ENCODE peak calls at places on chromosomes 3 and 15, in seven cellular contexts. P is kidney, F is pancreas, W is HepG2, R is Peyer's patch, D is sigmoid colon, B is IMR-90. L is an unnamed sample.

GRCh38 chr3:195180490-195181106 is 90.4 kb downstream of the XXYLT1 start:
- DNase-seq in P (no peak), F (no peak), W (no peak), R (no peak), D (peak), B (no peak), L (no peak)

GRCh38 chr3:194265505-194265892 is 85.6 kb downstream of the CPN2 start:
- DNase-seq in P (peak), F (peak), W (no peak), R (peak), D (peak), B (peak), L (no peak)

GRCh38 chr3:197711973-197712707 is 24.6 kb downstream of the RUBCN start:
- DNase-seq in P (peak), F (peak), W (peak), R (peak), D (peak), B (peak), L (peak)

GRCh38 chr15:39251413-39252197 is 329.3 kb upstream of the THBS1 start:
- DNase-seq in P (no peak), F (no peak), W (no peak), R (no peak), D (no peak), B (peak), L (no peak)

GRCh38 chr15:67024322-67024997 is 40.9 kb upstream of the SMAD3 start:
- DNase-seq in P (peak), F (peak), W (peak), R (peak), D (peak), B (peak), L (no peak)

GRCh38 chr3:51622868-51623267 is 48.2 kb upstream of the TEX264 start:
- DNase-seq in P (no peak), F (no peak), W (no peak), R (no peak), D (no peak), B (peak), L (no peak)

GRCh38 chr3:160450846-160451245 is 1.3 kb upstream of the TRIM59 start:
- DNase-seq in P (no peak), F (no peak), W (no peak), R (no peak), D (no peak), B (peak), L (no peak)

GRCh38 chr3:65354880-65355279 is 667.1 kb upstream of the ADAMTS9 start:
- DNase-seq in P (no peak), F (no peak), W (no peak), R (no peak), D (no peak), B (no peak), L (no peak)

GRCh38 chr3:40971191-40972168 is 227.8 kb upstream of the CTNNB1 start:
- DNase-seq in P (peak), F (peak), W (peak), R (peak), D (peak), B (peak), L (peak)

GRCh38 chr3:127678315-127678599 is 5.5 kb downstream of the ABTB1 start:
- DNase-seq in P (no peak), F (no peak), W (no peak), R (no peak), D (no peak), B (no peak), L (no peak)

GRCh38 chr3:141412087-141412935 is 44.0 kb downstream of the ZBTB38 start:
- DNase-seq in P (no peak), F (peak), W (peak), R (peak), D (peak), B (peak), L (no peak)

GRCh38 chr15:65790692-65791334 is 1.3 kb downstream of the DENND4A start:
- DNase-seq in P (no peak), F (no peak), W (no peak), R (no peak), D (no peak), B (peak), L (no peak)

GRCh38 chr3:14864131-14864530 is 45.4 kb downstream of the FGD5 start:
- DNase-seq in P (no peak), F (no peak), W (no peak), R (no peak), D (no peak), B (no peak), L (no peak)

GRCh38 chr3:196008387-196008786 is 73.5 kb downstream of the TFRC start:
- DNase-seq in P (no peak), F (no peak), W (no peak), R (no peak), D (peak), B (no peak), L (no peak)

GRCh38 chr15:39403674-39404117 is 177.2 kb upstream of the THBS1 start:
- DNase-seq in P (no peak), F (no peak), W (peak), R (no peak), D (no peak), B (peak), L (no peak)

GRCh38 chr3:72157782-72158638 is 373.1 kb upstream of the PROK2 start:
- DNase-seq in P (peak), F (no peak), W (no peak), R (no peak), D (no peak), B (no peak), L (no peak)
- TF ChIP-seq CTCF in P (no peak), F (no peak), W (no peak), R (no peak), D (no peak), B (no peak), L (no peak)

DNA sequence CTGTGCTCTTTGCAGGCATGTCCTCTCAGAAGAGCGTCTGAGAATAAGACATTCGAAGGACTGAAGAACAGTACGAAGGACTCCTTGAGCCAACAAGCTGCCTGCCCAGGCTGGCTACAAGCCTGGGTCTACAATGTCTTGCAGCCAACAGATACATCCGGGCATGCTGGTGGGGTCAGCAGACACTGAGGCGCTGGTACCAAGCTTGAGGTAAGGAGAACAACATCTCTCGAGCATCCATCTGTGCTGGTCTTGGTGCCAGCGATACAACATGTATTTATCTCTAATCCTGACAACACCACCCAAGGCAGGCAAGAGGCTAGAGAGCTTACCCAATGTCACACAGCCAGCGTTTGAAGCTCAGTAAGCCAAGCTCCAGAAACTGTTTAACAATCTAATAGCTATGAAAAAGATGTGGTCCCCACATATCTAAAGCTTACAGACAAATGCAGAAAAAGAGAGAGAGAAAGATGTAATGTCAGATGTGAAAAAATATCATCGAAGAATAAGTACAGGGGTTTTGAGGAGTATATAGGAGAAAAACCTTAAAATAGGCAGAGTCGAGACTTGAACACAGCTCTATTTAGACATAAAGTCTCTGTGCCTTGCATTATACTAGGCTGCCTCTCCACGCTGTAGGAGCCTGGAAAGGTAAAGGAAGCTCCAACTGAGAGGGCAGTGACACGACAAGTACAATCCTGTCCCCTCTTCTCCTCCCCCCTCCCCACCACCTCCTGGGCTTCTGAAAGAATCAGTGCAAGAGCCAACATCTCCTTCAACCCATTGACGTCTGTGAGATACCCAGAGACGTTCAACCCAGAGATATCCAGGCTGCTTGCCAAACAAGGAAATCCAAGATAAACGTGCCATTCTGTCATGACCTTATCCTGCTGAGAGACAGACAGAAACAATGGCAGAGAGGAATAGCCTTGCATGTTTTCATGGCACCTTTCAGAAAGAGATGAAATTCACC is 39.4 kb downstream of the WWTR1 start:
- DNase-seq in P (no peak), F (no peak), W (no peak), R (no peak), D (no peak), B (no peak), L (no peak)
- H3K27ac ChIP-seq in P (no peak), F (peak), W (no peak), R (peak), D (no peak), B (no peak), L (peak)

DNA sequence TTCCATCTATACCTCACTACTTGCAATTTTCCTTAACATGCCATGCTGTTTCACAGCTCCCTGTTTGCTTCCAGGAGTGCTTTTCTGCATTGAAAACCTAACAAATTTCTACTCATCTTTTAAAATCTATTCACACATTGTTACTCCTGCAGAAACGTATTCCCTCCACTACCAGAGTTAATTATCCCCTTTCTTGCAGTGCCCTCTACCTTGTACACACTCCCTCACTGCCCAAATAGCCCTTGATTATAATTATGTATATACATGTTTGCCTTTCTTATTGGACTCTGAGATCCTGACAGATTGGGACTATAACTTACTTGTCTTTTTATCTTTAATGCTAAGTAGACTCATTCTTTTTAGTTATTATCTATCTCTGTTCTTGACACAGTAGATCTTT is 325.0 kb downstream of the OXSM start:
- DNase-seq in P (no peak), F (no peak), W (no peak), R (no peak), D (no peak), B (no peak), L (no peak)
- H3K4me3 ChIP-seq in P (no peak), F (no peak), W (no peak), R (no peak), D (no peak), B (no peak), L (no peak)

DNA sequence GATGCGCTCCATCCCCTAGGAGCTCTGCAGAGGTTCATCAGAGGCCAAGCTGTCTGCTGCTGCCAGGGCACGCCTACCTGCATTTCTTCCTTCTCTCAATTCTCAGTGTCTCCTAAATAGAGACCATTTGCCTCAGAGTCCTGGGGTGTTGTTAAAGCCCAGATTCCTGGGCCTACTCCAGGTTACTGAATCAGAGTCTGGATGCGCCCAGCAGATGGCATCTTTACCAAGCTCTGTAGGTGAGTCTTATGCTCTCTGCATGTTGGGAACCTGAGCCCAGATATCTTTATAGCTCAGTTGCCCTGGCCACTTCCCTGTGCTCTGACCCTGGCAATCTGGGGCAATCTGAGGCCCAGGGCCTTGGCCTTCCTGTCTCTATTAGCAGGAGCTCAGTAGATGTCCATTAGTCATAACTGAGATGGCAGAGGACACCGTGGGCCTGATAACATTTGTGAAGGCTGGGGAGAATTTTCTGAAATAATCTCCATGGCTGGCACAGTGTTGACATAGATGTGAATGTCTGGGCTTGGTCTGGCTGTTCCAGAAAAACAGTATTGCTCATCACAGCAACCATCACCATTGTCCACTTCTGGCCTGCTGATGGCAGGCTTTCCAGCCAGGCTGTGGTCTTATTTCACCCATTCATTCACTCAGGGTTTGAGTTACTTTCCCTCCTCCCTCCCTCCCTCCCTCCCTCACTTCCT is 13.2 kb upstream of the RBP1 start:
- DNase-seq in P (no peak), F (no peak), W (no peak), R (no peak), D (no peak), B (no peak), L (no peak)
- TF ChIP-seq CTCF in P (no peak), F (no peak), W (no peak), R (no peak), D (no peak), B (no peak), L (no peak)

GRCh38 chr15:91970142-91970541 is 116.6 kb downstream of the SLCO3A1 start:
- DNase-seq in P (peak), F (no peak), W (no peak), R (peak), D (peak), B (peak), L (no peak)
- H3K27ac ChIP-seq in P (no peak), F (no peak), W (no peak), R (no peak), D (peak), B (no peak), L (no peak)

DNA sequence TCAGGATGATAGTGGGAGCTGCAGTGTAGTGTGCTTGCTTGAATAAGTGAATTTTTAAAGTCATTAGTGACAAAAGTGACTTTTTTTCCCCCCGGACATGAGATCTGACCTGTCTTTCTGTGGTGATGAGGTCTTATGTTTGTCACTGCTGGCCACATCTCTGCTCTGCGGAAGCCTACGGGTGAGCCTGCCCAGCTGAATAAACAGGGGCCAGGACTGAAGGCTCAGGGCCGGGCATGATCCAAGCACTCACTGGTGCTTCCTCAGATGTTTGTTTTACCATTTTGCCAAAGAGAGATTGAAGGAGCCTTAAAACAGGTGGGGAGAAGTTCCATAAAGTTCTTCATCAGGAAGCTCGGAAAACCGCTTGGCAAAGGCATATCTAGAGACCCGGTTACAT is 35.0 kb downstream of the RPL39L start:
- DNase-seq in P (no peak), F (no peak), W (no peak), R (no peak), D (no peak), B (no peak), L (no peak)
- H3K4me3 ChIP-seq in P (no peak), F (no peak), W (no peak), R (no peak), D (no peak), B (no peak), L (no peak)

L was measured in RWPE2.